ENCODE peak calls at places on chromosome 14, in seven cellular contexts. R is NCI-H460, M is HEK293T, G is SK-N-SH, U is neuronal stem cell, Q is hippocampal formation, J is activated gamma-delta T cell. F is an unnamed sample.
A peak's percentile ranks its signal among the peaks of the same experiment; 100 is the strongest.

GRCh38 chr14:38616959-38617358 is 361.1 kb upstream of the CLEC14A start:
- DNase-seq in R (no peak), M (no peak), G (no peak), U (no peak), Q (no peak), J (no peak), F (no peak)

GRCh38 chr14:52338282-52338681 is 24.2 kb downstream of the PTGER2 start:
- DNase-seq in R (peak; percentile 63), M (no peak), G (no peak), U (no peak), Q (no peak), J (no peak), F (no peak)

GRCh38 chr14:40417777-40418401 is 985.7 kb upstream of the FBXO33 start:
- DNase-seq in R (peak; percentile 25), M (peak; percentile 63), G (peak; percentile 13), U (peak; percentile 46), Q (no peak), J (no peak), F (no peak)

GRCh38 chr14:33488547-33488946 is 462.3 kb downstream of the EGLN3 start:
- DNase-seq in R (no peak), M (no peak), G (no peak), U (no peak), Q (no peak), J (no peak), F (no peak)

GRCh38 chr14:23478109-23478698 is 8.7 kb downstream of the NGDN start:
- DNase-seq in R (peak; percentile 58), M (peak; percentile 47), G (peak; percentile 39), U (no peak), Q (peak; percentile 52), J (no peak), F (peak; percentile 16)

GRCh38 chr14:75824328-75824727 is 157.5 kb downstream of the TGFB3 start:
- DNase-seq in R (no peak), M (no peak), G (no peak), U (no peak), Q (no peak), J (no peak), F (no peak)

GRCh38 chr14:104266643-104267575 is 128.5 kb downstream of the KIF26A start:
- DNase-seq in R (no peak), M (no peak), G (no peak), U (no peak), Q (no peak), J (no peak), F (no peak)

GRCh38 chr14:51488569-51489220 is 163.0 kb upstream of the FRMD6 start:
- DNase-seq in R (no peak), M (no peak), G (no peak), U (no peak), Q (no peak), J (no peak), F (no peak)

GRCh38 chr14:92659765-92660561 is 88.5 kb downstream of the LGMN start:
- DNase-seq in R (no peak), M (no peak), G (no peak), U (no peak), Q (peak; percentile 15), J (no peak), F (peak; percentile 39)

GRCh38 chr14:84254205-84254788 is 1275.6 kb upstream of the FLRT2 start:
- DNase-seq in R (no peak), M (no peak), G (no peak), U (peak; percentile 85), Q (no peak), J (no peak), F (no peak)

GRCh38 chr14:68042591-68043210 is 223.1 kb downstream of the RAD51B start:
- DNase-seq in R (no peak), M (no peak), G (no peak), U (peak; percentile 32), Q (no peak), J (no peak), F (no peak)

GRCh38 chr14:23446291-23446851 is 10.9 kb upstream of the MYH7 start:
- DNase-seq in R (no peak), M (peak; percentile 2), G (no peak), U (no peak), Q (no peak), J (no peak), F (no peak)

GRCh38 chr14:23300687-23301223 is 1.9 kb downstream of the PPP1R3E start:
- DNase-seq in R (no peak), M (no peak), G (no peak), U (no peak), Q (no peak), J (no peak), F (peak; percentile 68)

GRCh38 chr14:92678766-92679165 is 69.7 kb downstream of the LGMN start:
- DNase-seq in R (no peak), M (no peak), G (no peak), U (no peak), Q (no peak), J (no peak), F (no peak)

GRCh38 chr14:89667983-89668382 is 250.9 kb upstream of the FOXN3 start:
- DNase-seq in R (no peak), M (no peak), G (no peak), U (no peak), Q (no peak), J (no peak), F (no peak)

GRCh38 chr14:22819191-22819988 is 4.2 kb upstream of the SLC7A7 start:
- DNase-seq in R (no peak), M (no peak), G (no peak), U (no peak), Q (no peak), J (no peak), F (no peak)

GRCh38 chr14:105209091-105209490 is 28.0 kb upstream of the NUDT14 start:
- DNase-seq in R (no peak), M (no peak), G (peak; percentile 89), U (no peak), Q (no peak), J (no peak), F (no peak)

GRCh38 chr14:22980672-22981089 is 1.7 kb downstream of the AJUBA start:
- DNase-seq in R (no peak), M (peak; percentile 36), G (peak; percentile 43), U (peak; percentile 74), Q (no peak), J (no peak), F (no peak)

GRCh38 chr14:95496111-95496681 is 20.3 kb downstream of the SYNE3 start:
- DNase-seq in R (no peak), M (no peak), G (no peak), U (no peak), Q (no peak), J (no peak), F (no peak)

GRCh38 chr14:68668531-68668930 is 124.3 kb downstream of the ZFP36L1 start:
- DNase-seq in R (no peak), M (no peak), G (no peak), U (no peak), Q (no peak), J (no peak), F (no peak)

GRCh38 chr14:31429791-31430190 is 9.4 kb upstream of the HEATR5A start:
- DNase-seq in R (no peak), M (no peak), G (no peak), U (no peak), Q (no peak), J (no peak), F (no peak)

F was measured in anterior cingulate cortex.